ENCODE peak calls at places on chromosome 12, in nine cellular contexts. D is AG10803; X is vagina; F is GM20000; B is lower leg skin; W is nephron progenitor cell; R is fibroblast of pulmonary artery; L is mesothelial cell of epicardium; A is CD8-positive, alpha-beta T cell. T is an unnamed sample.
A peak's percentile ranks its signal among the peaks of the same experiment; 100 is the strongest.

GRCh38 chr12:28140404-28140803 is 49.9 kb upstream of the CCDC91 start:
- DNase-seq in D (no peak), X (no peak), F (no peak), B (no peak), W (no peak), R (no peak), L (no peak), A (no peak), T (no peak)

GRCh38 chr12:80040075-80040738 is 59.1 kb upstream of the OTOGL start:
- DNase-seq in D (peak; percentile 50), X (no peak), F (no peak), B (no peak), W (no peak), R (peak; percentile 29), L (no peak), A (no peak), T (no peak)

GRCh38 chr12:46453428-46453827 is 80.9 kb upstream of the SLC38A2 start:
- DNase-seq in D (no peak), X (no peak), F (no peak), B (no peak), W (no peak), R (no peak), L (no peak), A (no peak), T (no peak)

GRCh38 chr12:30153981-30154380 is 370.2 kb upstream of the TMTC1 start:
- DNase-seq in D (no peak), X (no peak), F (no peak), B (no peak), W (no peak), R (no peak), L (no peak), A (no peak), T (no peak)

GRCh38 chr12:6567824-6568617 is at the start of gene NOP2:
- DNase-seq in D (peak; percentile 85), X (no peak), F (peak; percentile 92), B (peak; percentile 84), W (peak; percentile 95), R (peak; percentile 89), L (peak; percentile 92), A (peak; percentile 81), T (peak; percentile 93)

GRCh38 chr12:121839106-121839992 is 19.3 kb downstream of the HPD start:
- DNase-seq in D (peak; percentile 95), X (peak; percentile 97), F (peak; percentile 99), B (peak; percentile 99), W (peak; percentile 100), R (peak; percentile 99), L (peak; percentile 100), A (peak; percentile 100), T (peak; percentile 98)

GRCh38 chr12:6772331-6772695 is at the start of gene LAG3:
- DNase-seq in D (no peak), X (no peak), F (peak; percentile 72), B (no peak), W (no peak), R (no peak), L (no peak), A (no peak), T (no peak)

GRCh38 chr12:120687570-120688289 is 781 bp downstream of the MLEC start:
- DNase-seq in D (peak; percentile 25), X (no peak), F (no peak), B (no peak), W (peak; percentile 26), R (no peak), L (no peak), A (no peak), T (no peak)

GRCh38 chr12:2449586-2449985 is 345.2 kb upstream of the FKBP4 start:
- DNase-seq in D (no peak), X (no peak), F (no peak), B (no peak), W (no peak), R (no peak), L (no peak), A (no peak), T (no peak)

GRCh38 chr12:115960868-115961802 is 316.4 kb downstream of the MED13L start:
- DNase-seq in D (no peak), X (no peak), F (no peak), B (no peak), W (no peak), R (no peak), L (no peak), A (no peak), T (no peak)

GRCh38 chr12:42128888-42129287 is 15.8 kb downstream of the GXYLT1 start:
- DNase-seq in D (no peak), X (no peak), F (no peak), B (no peak), W (no peak), R (no peak), L (no peak), A (no peak), T (no peak)

GRCh38 chr12:38662851-38663250 is 242.5 kb downstream of the CPNE8 start:
- DNase-seq in D (peak; percentile 62), X (no peak), F (no peak), B (no peak), W (no peak), R (peak; percentile 38), L (no peak), A (no peak), T (no peak)

GRCh38 chr12:2294651-2295475 is 242.1 kb downstream of the CACNA1C start:
- DNase-seq in D (peak; percentile 85), X (no peak), F (no peak), B (peak; percentile 64), W (no peak), R (peak; percentile 44), L (no peak), A (no peak), T (no peak)

GRCh38 chr12:120677765-120678473 is 9.0 kb upstream of the MLEC start:
- DNase-seq in D (peak; percentile 21), X (no peak), F (peak; percentile 63), B (no peak), W (no peak), R (peak; percentile 56), L (no peak), A (no peak), T (no peak)

GRCh38 chr12:125187780-125188741 is 122.8 kb downstream of the AACS start:
- DNase-seq in D (no peak), X (no peak), F (no peak), B (no peak), W (peak; percentile 33), R (no peak), L (no peak), A (no peak), T (no peak)

GRCh38 chr12:53299454-53300180 is at the start of gene MYG1:
- DNase-seq in D (peak; percentile 84), X (no peak), F (peak; percentile 82), B (peak; percentile 75), W (peak; percentile 83), R (peak; percentile 89), L (peak; percentile 78), A (peak; percentile 77), T (peak; percentile 51)

GRCh38 chr12:68331500-68331868 is 678 bp downstream of the MDM1 start:
- DNase-seq in D (no peak), X (no peak), F (peak; percentile 8), B (no peak), W (no peak), R (no peak), L (no peak), A (no peak), T (no peak)

GRCh38 chr12:6328945-6329692 is 12.8 kb downstream of the TNFRSF1A start:
- DNase-seq in D (no peak), X (no peak), F (no peak), B (no peak), W (no peak), R (no peak), L (no peak), A (no peak), T (no peak)

GRCh38 chr12:96197503-96198272 is 3.5 kb downstream of the ELK3 start:
- DNase-seq in D (peak; percentile 96), X (no peak), F (no peak), B (no peak), W (no peak), R (peak; percentile 93), L (no peak), A (no peak), T (no peak)

GRCh38 chr12:79358716-79359341 is 331.9 kb downstream of the PAWR start:
- DNase-seq in D (peak; percentile 20), X (no peak), F (no peak), B (no peak), W (no peak), R (no peak), L (no peak), A (no peak), T (no peak)

DNA sequence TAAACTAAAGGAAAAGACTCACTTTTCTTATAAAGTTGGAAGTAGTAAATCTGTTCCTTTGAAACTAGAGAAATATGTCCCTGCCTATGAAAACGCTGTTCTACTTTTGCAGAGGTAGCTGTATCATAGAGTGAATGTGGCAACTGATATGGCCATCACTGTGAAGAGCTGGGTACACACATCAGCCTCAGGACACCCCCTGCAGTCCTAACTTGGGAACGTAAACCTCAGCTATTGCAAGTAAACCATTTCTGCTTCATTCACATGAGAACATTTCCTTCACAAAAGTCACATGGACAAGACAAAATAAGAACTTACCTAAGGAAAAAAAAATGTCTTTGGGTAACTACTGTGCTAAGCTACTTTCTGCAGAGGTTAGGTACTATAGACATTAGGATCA is 233.3 kb upstream of the PPFIA2 start:
- DNase-seq in D (no peak), X (no peak), F (no peak), B (no peak), W (peak; percentile 16), R (no peak), L (no peak), A (peak; percentile 5), T (no peak)
- TF ChIP-seq CTCF in D (peak; percentile 28), X (no peak), F (no peak), B (no peak), W (peak; percentile 22), R (no peak), L (no peak), A (no peak), T (peak; percentile 38)

GRCh38 chr12:78002878-78003277 is 172.2 kb downstream of the NAV3 start:
- DNase-seq in D (peak; percentile 11), X (no peak), F (no peak), B (no peak), W (no peak), R (peak; percentile 49), L (no peak), A (no peak), T (no peak)
- TF ChIP-seq CTCF in D (no peak), X (no peak), F (no peak), B (no peak), W (no peak), R (no peak), L (no peak), A (no peak), T (no peak)

DNA sequence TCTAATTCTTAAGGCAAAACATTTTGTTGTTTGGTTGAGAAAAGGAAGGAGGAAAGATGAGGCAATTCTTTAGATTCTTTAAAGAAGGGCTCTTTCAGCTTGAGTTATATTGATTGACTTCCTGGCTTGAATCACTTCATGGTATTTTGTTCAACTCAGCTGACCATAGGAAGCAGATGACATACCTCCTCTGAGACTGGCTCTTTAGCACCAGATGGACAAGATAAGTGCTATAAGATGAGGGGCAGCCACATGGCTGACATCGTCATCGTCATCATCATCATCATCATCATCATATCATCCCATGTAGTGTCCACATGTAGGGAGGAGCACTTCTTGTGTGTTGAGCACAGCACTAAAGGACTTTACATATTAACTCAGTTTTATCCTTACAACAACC is 81.3 kb downstream of the SSPN start:
- DNase-seq in D (peak; percentile 65), X (peak; percentile 67), F (no peak), B (no peak), W (no peak), R (peak; percentile 20), L (no peak), A (no peak), T (no peak)
- TF ChIP-seq CTCF in D (no peak), X (no peak), F (no peak), B (no peak), W (no peak), R (no peak), L (no peak), A (no peak), T (no peak)

GRCh38 chr12:389138-390096 is at the start of gene KDM5A:
- DNase-seq in D (peak; percentile 96), X (peak; percentile 94), F (peak; percentile 92), B (peak; percentile 90), W (peak; percentile 89), R (peak; percentile 95), L (peak; percentile 89), A (peak; percentile 83), T (peak; percentile 89)
- TF ChIP-seq CTCF in D (no peak), X (no peak), F (no peak), B (no peak), W (no peak), R (no peak), L (no peak), A (no peak), T (no peak)